ENCODE peak calls at places on chromosomes 4 and X, in five cellular contexts. P, A, W, I and J are unnamed samples.

GRCh38 chrX:12239356-12240082 is 101.2 kb downstream of the FRMPD4 start:
- DNase-seq in P (no peak), A (no peak), W (peak; percentile 42), I (no peak), J (no peak)

GRCh38 chr4:44447563-44448504 is 775 bp downstream of the KCTD8 start:
- DNase-seq in P (peak; percentile 47), A (no peak), W (peak; percentile 8), I (no peak), J (no peak)

GRCh38 chrX:116240446-116240845 is 69.9 kb downstream of the AGTR2 start:
- DNase-seq in P (no peak), A (no peak), W (no peak), I (no peak), J (peak; percentile 69)

GRCh38 chrX:7334253-7334935 is 186.4 kb upstream of the PUDP start:
- DNase-seq in P (no peak), A (no peak), W (peak; percentile 90), I (peak; percentile 24), J (peak; percentile 54)

GRCh38 chr4:11485926-11486325 is 57.2 kb upstream of the HS3ST1 start:
- DNase-seq in P (no peak), A (no peak), W (no peak), I (no peak), J (no peak)

GRCh38 chr4:170428929-170429328 is 339.2 kb upstream of the AADAT start:
- DNase-seq in P (no peak), A (no peak), W (no peak), I (no peak), J (no peak)

GRCh38 chr4:26372525-26373172 is 51.8 kb downstream of the RBPJ start:
- DNase-seq in P (no peak), A (no peak), W (peak; percentile 77), I (no peak), J (peak; percentile 40)

GRCh38 chrX:76931518-76931917 is 504.0 kb downstream of the MAGEE1 start:
- DNase-seq in P (no peak), A (no peak), W (no peak), I (no peak), J (no peak)

GRCh38 chrX:150857453-150857852 is 41.0 kb downstream of the CD99L2 start:
- DNase-seq in P (no peak), A (no peak), W (no peak), I (no peak), J (no peak)

GRCh38 chr4:127965803-127966175 is 583 bp downstream of the ABHD18 start:
- DNase-seq in P (no peak), A (no peak), W (peak; percentile 16), I (no peak), J (peak; percentile 43)

GRCh38 chr4:25865586-25865985 is 2.8 kb upstream of the SEL1L3 start:
- DNase-seq in P (no peak), A (no peak), W (peak; percentile 39), I (no peak), J (peak; percentile 96)

GRCh38 chr4:102022343-102022742 is 231.8 kb downstream of the BANK1 start:
- DNase-seq in P (no peak), A (no peak), W (no peak), I (no peak), J (no peak)

GRCh38 chrX:9414416-9414815 is 50.4 kb upstream of the TBL1X start:
- DNase-seq in P (no peak), A (no peak), W (no peak), I (no peak), J (no peak)

GRCh38 chrX:40908026-40908425 is 172.7 kb upstream of the MED14 start:
- DNase-seq in P (no peak), A (no peak), W (peak; percentile 5), I (no peak), J (no peak)

GRCh38 chr4:140049924-140050681 is 103.9 kb downstream of the MAML3 start:
- DNase-seq in P (peak; percentile 37), A (no peak), W (peak; percentile 54), I (no peak), J (peak; percentile 31)

GRCh38 chrX:85365370-85365995 is 14.0 kb downstream of the POF1B start:
- DNase-seq in P (peak; percentile 2), A (no peak), W (no peak), I (no peak), J (no peak)

GRCh38 chr4:154086247-154086646 is 297.4 kb upstream of the SFRP2 start:
- DNase-seq in P (no peak), A (no peak), W (no peak), I (no peak), J (no peak)

GRCh38 chr4:186760576-186760975 is 36.9 kb upstream of the FAT1 start:
- DNase-seq in P (no peak), A (no peak), W (peak; percentile 2), I (peak; percentile 39), J (peak; percentile 83)

GRCh38 chr4:100295792-100296191 is 105.5 kb upstream of the DDIT4L start:
- DNase-seq in P (no peak), A (no peak), W (peak; percentile 17), I (no peak), J (peak; percentile 33)

GRCh38 chrX:83416273-83416672 is 91.8 kb upstream of the POU3F4 start:
- DNase-seq in P (no peak), A (no peak), W (no peak), I (no peak), J (peak; percentile 51)

GRCh38 chr4:93063325-93063724 is 759.6 kb downstream of the GRID2 start:
- DNase-seq in P (no peak), A (no peak), W (no peak), I (no peak), J (no peak)

GRCh38 chr4:62709618-62710252 is 1509.6 kb downstream of the ADGRL3 start:
- DNase-seq in P (peak; percentile 12), A (no peak), W (peak; percentile 11), I (no peak), J (peak; percentile 62)

GRCh38 chr4:110508827-110509446 is 33.0 kb downstream of the ENPEP start:
- DNase-seq in P (no peak), A (no peak), W (peak; percentile 68), I (no peak), J (peak; percentile 55)

GRCh38 chr4:167956676-167957075 is 135.7 kb upstream of the ANXA10 start:
- DNase-seq in P (no peak), A (no peak), W (peak; percentile 56), I (no peak), J (no peak)

GRCh38 chrX:134670241-134670811 is 12.1 kb upstream of the PLAC1 start:
- DNase-seq in P (no peak), A (no peak), W (peak; percentile 77), I (peak; percentile 66), J (peak; percentile 62)

GRCh38 chr4:114225462-114225861 is 246.0 kb upstream of the ARSJ start:
- DNase-seq in P (no peak), A (no peak), W (no peak), I (no peak), J (no peak)

GRCh38 chr4:5782829-5783476 is 72.0 kb downstream of the EVC start:
- DNase-seq in P (no peak), A (peak; percentile 16), W (no peak), I (no peak), J (no peak)

GRCh38 chr4:122577808-122578781 is 42.8 kb downstream of the IL21 start:
- DNase-seq in P (peak; percentile 60), A (no peak), W (peak; percentile 53), I (no peak), J (peak; percentile 78)

GRCh38 chr4:21136231-21136630 is 436.0 kb downstream of the PACRGL start:
- DNase-seq in P (no peak), A (no peak), W (no peak), I (no peak), J (no peak)

GRCh38 chr4:189940178-189941004 is at the start of gene FRG1:
- DNase-seq in P (peak; percentile 96), A (peak; percentile 96), W (peak; percentile 95), I (peak; percentile 87), J (peak; percentile 94)

GRCh38 chr4:184309241-184310170 is 91.8 kb upstream of the ENPP6 start:
- DNase-seq in P (no peak), A (no peak), W (no peak), I (no peak), J (no peak)

DNA sequence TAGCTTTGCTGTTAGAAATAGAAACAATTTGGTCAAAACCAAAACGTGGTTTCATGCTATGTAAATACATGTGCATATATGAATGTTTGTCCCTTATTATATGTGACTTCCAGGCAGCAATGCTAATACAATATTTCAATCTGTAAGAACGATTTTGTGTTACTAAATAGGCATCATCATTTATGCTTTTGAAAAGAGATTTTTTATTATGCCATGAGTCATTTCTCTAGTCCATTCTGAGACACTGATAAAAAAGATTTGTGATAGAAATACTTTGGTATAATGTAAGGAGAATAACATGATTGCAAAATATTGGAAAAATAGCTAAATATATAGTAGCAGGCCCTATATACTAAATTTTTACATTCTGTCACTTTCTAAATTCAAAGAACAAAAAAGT is 28.9 kb downstream of the SYNPO2 start:
- DNase-seq in P (no peak), A (no peak), W (peak; percentile 39), I (no peak), J (no peak)
- TF ChIP-seq CTCF in P (no peak), A (no peak), W (no peak), I (no peak), J (no peak)

GRCh38 chr4:73593631-73594241 is 26.5 kb downstream of the RASSF6 start:
- DNase-seq in P (peak; percentile 16), A (no peak), W (peak; percentile 66), I (no peak), J (peak; percentile 51)
- TF ChIP-seq CTCF in P (peak; percentile 76), A (peak; percentile 30), W (peak; percentile 71), I (peak; percentile 60), J (peak; percentile 38)

GRCh38 chr4:108114503-108114902 is 54.2 kb downstream of the LEF1 start:
- DNase-seq in P (no peak), A (no peak), W (no peak), I (no peak), J (no peak)
- TF ChIP-seq CTCF in P (no peak), A (no peak), W (no peak), I (no peak), J (no peak)

DNA sequence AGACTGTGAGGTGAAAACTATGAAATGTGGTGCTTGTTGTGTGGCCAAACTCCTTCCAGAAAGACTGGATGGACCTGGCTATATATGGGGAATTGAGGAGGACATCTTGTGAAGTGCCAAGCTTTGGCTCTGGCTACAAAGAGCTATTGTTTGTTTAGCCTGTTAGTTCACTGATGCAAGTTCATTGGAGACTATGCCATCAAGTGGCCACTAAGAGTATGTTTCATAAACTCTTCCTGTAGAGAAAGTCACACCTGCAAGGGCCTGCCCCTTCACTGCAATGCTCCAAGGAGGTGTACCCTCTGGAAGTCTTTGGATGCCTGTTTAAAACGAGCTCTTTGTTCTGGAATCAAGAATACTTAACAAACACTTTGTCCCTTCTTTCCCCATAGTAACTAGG is 382.0 kb downstream of the GABRG1 start:
- DNase-seq in P (no peak), A (no peak), W (no peak), I (no peak), J (peak; percentile 16)
- TF ChIP-seq CTCF in P (no peak), A (no peak), W (no peak), I (no peak), J (no peak)